ENCODE peak calls at places on chromosomes 13 and 19, in seven cellular contexts. V, W, R, M, K, P and Z are unnamed samples.

GRCh38 chr19:52115526-52116053 is 20.0 kb upstream of the ZNF841 start:
- DNase-seq in V (no peak), W (no peak), R (no peak), M (no peak), K (no peak), P (peak; percentile 20), Z (no peak)

GRCh38 chr13:39302855-39303254 is 264.6 kb downstream of the NHLRC3 start:
- DNase-seq in V (no peak), W (no peak), R (no peak), M (no peak), K (no peak), P (no peak), Z (no peak)

GRCh38 chr13:76886292-76887061 is at the start of gene KCTD12:
- DNase-seq in V (peak; percentile 87), W (peak; percentile 94), R (peak; percentile 81), M (peak; percentile 80), K (peak; percentile 59), P (peak; percentile 84), Z (peak; percentile 88)

GRCh38 chr13:24684600-24684998 is 4.4 kb downstream of the ATP12A start:
- DNase-seq in V (peak; percentile 61), W (no peak), R (no peak), M (no peak), K (no peak), P (no peak), Z (peak; percentile 71)

GRCh38 chr13:109787135-109787954 is 962 bp upstream of the IRS2 start:
- DNase-seq in V (peak; percentile 86), W (peak; percentile 74), R (peak; percentile 36), M (peak; percentile 69), K (no peak), P (peak; percentile 78), Z (peak; percentile 78)

GRCh38 chr19:49387936-49388372 is at the start of gene KASH5:
- DNase-seq in V (no peak), W (no peak), R (peak; percentile 78), M (no peak), K (no peak), P (no peak), Z (no peak)

GRCh38 chr19:52692431-52693008 is 42.3 kb downstream of the ZNF611 start:
- DNase-seq in V (no peak), W (no peak), R (no peak), M (no peak), K (no peak), P (no peak), Z (no peak)

GRCh38 chr19:55632463-55632834 is 8.1 kb upstream of the ZNF784 start:
- DNase-seq in V (peak; percentile 96), W (peak; percentile 98), R (peak; percentile 94), M (peak; percentile 92), K (peak; percentile 97), P (peak; percentile 96), Z (peak; percentile 94)

GRCh38 chr19:33510728-33511255 is 10.8 kb downstream of the PEPD start:
- DNase-seq in V (no peak), W (no peak), R (no peak), M (no peak), K (no peak), P (no peak), Z (no peak)

GRCh38 chr19:43574424-43575155 is 737 bp downstream of the XRCC1 start:
- DNase-seq in V (no peak), W (no peak), R (no peak), M (no peak), K (no peak), P (no peak), Z (peak; percentile 33)

GRCh38 chr19:3907626-3908265 is 25.1 kb upstream of the NMRK2 start:
- DNase-seq in V (no peak), W (no peak), R (no peak), M (no peak), K (no peak), P (no peak), Z (no peak)

GRCh38 chr19:46955114-46955812 is 64.4 kb upstream of the NPAS1 start:
- DNase-seq in V (no peak), W (no peak), R (no peak), M (no peak), K (no peak), P (no peak), Z (peak; percentile 40)

GRCh38 chr19:50268046-50268445 is 61.1 kb downstream of the KCNC3 start:
- DNase-seq in V (no peak), W (no peak), R (no peak), M (no peak), K (no peak), P (no peak), Z (no peak)

GRCh38 chr13:30355405-30355741 is 48.0 kb upstream of the KATNAL1 start:
- DNase-seq in V (peak; percentile 70), W (no peak), R (no peak), M (no peak), K (no peak), P (peak; percentile 63), Z (no peak)

GRCh38 chr13:40770934-40771618 is at the start of gene MRPS31:
- DNase-seq in V (peak; percentile 99), W (peak; percentile 97), R (peak; percentile 97), M (peak; percentile 91), K (peak; percentile 84), P (peak; percentile 98), Z (peak; percentile 95)

GRCh38 chr19:57103573-57104277 is 16.1 kb upstream of the USP29 start:
- DNase-seq in V (peak; percentile 75), W (peak; percentile 67), R (peak; percentile 29), M (peak; percentile 52), K (peak; percentile 2), P (peak; percentile 70), Z (peak; percentile 83)

GRCh38 chr13:76717092-76717491 is 169.1 kb downstream of the KCTD12 start:
- DNase-seq in V (no peak), W (no peak), R (no peak), M (no peak), K (no peak), P (no peak), Z (no peak)

GRCh38 chr13:95260031-95260525 is 41.2 kb downstream of the ABCC4 start:
- DNase-seq in V (no peak), W (no peak), R (no peak), M (no peak), K (no peak), P (no peak), Z (no peak)

GRCh38 chr13:95258098-95258497 is 43.2 kb downstream of the ABCC4 start:
- DNase-seq in V (no peak), W (no peak), R (no peak), M (no peak), K (no peak), P (no peak), Z (no peak)

GRCh38 chr13:95256086-95256485 is 45.2 kb downstream of the ABCC4 start:
- DNase-seq in V (no peak), W (no peak), R (no peak), M (no peak), K (no peak), P (peak; percentile 17), Z (peak; percentile 51)

GRCh38 chr13:95261956-95262355 is 39.3 kb downstream of the ABCC4 start:
- DNase-seq in V (no peak), W (no peak), R (no peak), M (no peak), K (no peak), P (no peak), Z (no peak)

GRCh38 chr13:95258619-95259194 is 42.5 kb downstream of the ABCC4 start:
- DNase-seq in V (no peak), W (no peak), R (no peak), M (no peak), K (no peak), P (no peak), Z (no peak)
- H3K27ac ChIP-seq in V (no peak overlapping the region), W (no peak overlapping the region), R (no peak overlapping the region), M (no peak overlapping the region), K (no peak overlapping the region), P (no peak overlapping the region), Z (no peak overlapping the region)

GRCh38 chr13:72144625-72145024 is 277.6 kb upstream of the DACH1 start:
- DNase-seq in V (no peak), W (no peak), R (no peak), M (no peak), K (no peak), P (no peak), Z (no peak)

GRCh38 chr13:72137782-72138181 is 270.8 kb upstream of the DACH1 start:
- DNase-seq in V (no peak), W (no peak), R (no peak), M (no peak), K (no peak), P (no peak), Z (no peak)

GRCh38 chr13:72141845-72142470 is 275.0 kb upstream of the DACH1 start:
- DNase-seq in V (no peak), W (no peak), R (no peak), M (no peak), K (no peak), P (no peak), Z (no peak)

GRCh38 chr13:72139192-72139591 is 272.2 kb upstream of the DACH1 start:
- DNase-seq in V (no peak), W (no peak), R (no peak), M (no peak), K (no peak), P (no peak), Z (no peak)
- H3K36me3 ChIP-seq in V (no peaks in the 10 kb centered on the region), W (no peaks in the 10 kb centered on the region), R (no peaks in the 10 kb centered on the region), M (no peaks in the 10 kb centered on the region), K (no peaks in the 10 kb centered on the region), P (no peaks in the 10 kb centered on the region), Z (no peaks in the 10 kb centered on the region)

DNA sequence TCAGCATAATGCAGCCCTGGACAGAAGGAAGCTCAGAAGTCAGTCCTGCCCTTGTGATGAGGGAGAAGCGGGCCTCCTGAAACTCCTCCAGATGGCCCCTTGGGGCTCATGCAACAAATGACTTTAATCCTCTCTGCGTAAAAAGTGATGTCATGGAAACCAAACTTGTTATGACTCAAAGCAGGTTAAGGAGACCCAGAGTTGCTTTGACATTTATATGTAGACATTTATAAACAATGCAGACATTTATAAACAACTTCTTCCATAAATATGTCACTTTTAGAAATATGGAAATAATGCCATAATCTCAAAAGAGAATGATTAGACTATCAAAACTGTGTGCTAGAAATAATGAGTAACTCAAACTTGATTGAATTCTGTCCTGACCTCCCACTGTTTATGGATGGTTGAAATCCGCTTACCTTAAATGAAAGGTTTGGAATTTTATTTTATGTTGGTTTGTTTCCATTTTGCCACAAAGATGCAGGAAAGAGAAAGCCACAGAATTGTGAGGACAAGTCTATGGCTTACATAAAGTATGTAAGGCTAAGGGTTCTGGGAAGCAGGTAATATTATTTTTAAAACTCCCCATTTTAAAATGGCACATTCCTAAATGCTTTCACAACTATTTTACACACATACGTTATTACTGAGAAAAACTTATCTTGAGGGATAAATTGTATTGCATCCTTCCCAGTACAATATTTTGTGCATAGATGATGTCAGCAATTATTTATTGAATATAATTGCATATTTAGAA is 73.7 kb downstream of the CYSLTR2 start:
- DNase-seq in V (no peak), W (no peak), R (no peak), M (no peak), K (no peak), P (no peak), Z (peak; percentile 74)
- H3K27ac ChIP-seq in V (no peak overlapping the region), W (no peak overlapping the region), R (no peak overlapping the region), M (no peak overlapping the region), K (no peak overlapping the region), P (no peak overlapping the region), Z (no peak overlapping the region)

DNA sequence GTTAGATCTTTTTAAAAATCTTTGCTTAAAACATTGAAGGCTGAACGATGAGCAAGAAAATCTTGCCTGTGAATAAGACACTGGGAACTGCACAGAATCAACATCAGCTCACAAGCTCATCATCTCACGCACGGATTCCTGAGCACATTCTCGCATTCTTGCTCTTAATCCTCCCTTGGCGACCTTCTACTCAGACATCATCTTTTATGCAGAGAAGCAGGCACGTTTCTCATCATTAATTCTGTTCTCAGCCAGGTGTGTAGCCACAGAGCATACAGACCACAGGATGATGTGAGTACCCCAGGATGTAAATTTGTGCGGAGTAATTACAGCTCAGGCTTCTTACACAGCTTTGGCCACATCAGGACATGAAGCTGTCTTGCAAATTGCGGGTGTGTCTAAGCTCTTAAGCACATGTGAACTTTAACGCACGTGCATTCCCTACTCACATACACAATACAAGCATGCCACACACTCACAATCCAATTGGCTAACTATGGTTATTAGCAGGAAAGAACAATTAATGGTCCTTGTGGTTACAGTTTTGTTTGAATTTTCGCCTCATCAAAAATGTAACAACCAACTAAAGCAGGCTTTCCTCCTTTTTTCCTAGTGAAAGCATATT is 36.5 kb upstream of the SACS start:
- DNase-seq in V (peak; percentile 59), W (no peak), R (no peak), M (no peak), K (no peak), P (peak; percentile 76), Z (no peak)
- H3K36me3 ChIP-seq in V (no peaks in the 10 kb centered on the region), W (no peaks in the 10 kb centered on the region), R (no peaks in the 10 kb centered on the region), M (no peaks in the 10 kb centered on the region), K (no peaks in the 10 kb centered on the region), P (no peaks in the 10 kb centered on the region), Z (no peaks in the 10 kb centered on the region)